ENCODE peak calls at places on chromosomes 11 and 22, in seven cellular contexts. One of them, this sample, is unnamed.

GRCh38 chr11:17015639-17016125 is 1.5 kb upstream of the PLEKHA7 start:
- DNase-seq in HCT116: no peak
- DNase-seq in brain microvascular endothelial cell: no peak
- DNase-seq in Peyer's patch: no peak
- DNase-seq in endothelial cell of umbilical vein: no peak
- DNase-seq in PC-9: no peak
- DNase-seq in upper lobe of right lung: no peak
- DNase-seq in this sample: no peak

GRCh38 chr11:32429477-32429876 is 5.9 kb downstream of the WT1 start:
- DNase-seq in Peyer's patch: no peak
- DNase-seq in upper lobe of right lung: no peak
- DNase-seq in HCT116: no peak
- DNase-seq in PC-9: no peak
- DNase-seq in endothelial cell of umbilical vein: no peak
- DNase-seq in brain microvascular endothelial cell: no peak
- DNase-seq in this sample: no peak

GRCh38 chr11:115317428-115318185 is 186.6 kb downstream of the CADM1 start:
- DNase-seq in Peyer's patch: no peak
- DNase-seq in PC-9: no peak
- DNase-seq in brain microvascular endothelial cell: no peak
- DNase-seq in upper lobe of right lung: no peak
- DNase-seq in HCT116: no peak
- DNase-seq in endothelial cell of umbilical vein: no peak
- DNase-seq in this sample: no peak

GRCh38 chr11:119491753-119492455 is 68.9 kb upstream of the THY1 start:
- DNase-seq in brain microvascular endothelial cell: peak; percentile 26
- DNase-seq in Peyer's patch: no peak
- DNase-seq in upper lobe of right lung: no peak
- DNase-seq in PC-9: no peak
- DNase-seq in HCT116: no peak
- DNase-seq in endothelial cell of umbilical vein: no peak
- DNase-seq in this sample: no peak

GRCh38 chr11:132007184-132007583 is 636.8 kb downstream of the NTM start:
- DNase-seq in endothelial cell of umbilical vein: no peak
- DNase-seq in upper lobe of right lung: no peak
- DNase-seq in HCT116: no peak
- DNase-seq in Peyer's patch: no peak
- DNase-seq in PC-9: no peak
- DNase-seq in brain microvascular endothelial cell: no peak
- DNase-seq in this sample: no peak

GRCh38 chr11:82546556-82547162 is 187.0 kb downstream of the FAM181B start:
- DNase-seq in Peyer's patch: no peak
- DNase-seq in endothelial cell of umbilical vein: no peak
- DNase-seq in upper lobe of right lung: no peak
- DNase-seq in HCT116: no peak
- DNase-seq in brain microvascular endothelial cell: no peak
- DNase-seq in PC-9: no peak
- DNase-seq in this sample: no peak

GRCh38 chr22:21703684-21704316 is 31.8 kb downstream of the YPEL1 start:
- DNase-seq in PC-9: no peak
- DNase-seq in Peyer's patch: no peak
- DNase-seq in brain microvascular endothelial cell: no peak
- DNase-seq in upper lobe of right lung: no peak
- DNase-seq in endothelial cell of umbilical vein: no peak
- DNase-seq in HCT116: no peak
- DNase-seq in this sample: no peak

GRCh38 chr22:42895541-42895981 is 38.5 kb upstream of the ARFGAP3 start:
- DNase-seq in Peyer's patch: no peak
- DNase-seq in upper lobe of right lung: peak; percentile 79
- DNase-seq in brain microvascular endothelial cell: no peak
- DNase-seq in endothelial cell of umbilical vein: no peak
- DNase-seq in PC-9: no peak
- DNase-seq in HCT116: no peak
- DNase-seq in this sample: no peak

GRCh38 chr11:34457607-34458006 is 18.9 kb downstream of the CAT start:
- DNase-seq in HCT116: no peak
- DNase-seq in Peyer's patch: no peak
- DNase-seq in endothelial cell of umbilical vein: no peak
- DNase-seq in brain microvascular endothelial cell: no peak
- DNase-seq in upper lobe of right lung: no peak
- DNase-seq in PC-9: no peak
- DNase-seq in this sample: no peak

GRCh38 chr11:34459507-34460162 is 20.9 kb downstream of the CAT start:
- DNase-seq in upper lobe of right lung: no peak
- DNase-seq in brain microvascular endothelial cell: no peak
- DNase-seq in HCT116: no peak
- DNase-seq in endothelial cell of umbilical vein: no peak
- DNase-seq in Peyer's patch: no peak
- DNase-seq in PC-9: no peak
- DNase-seq in this sample: no peak

GRCh38 chr11:34451053-34451452 is 12.3 kb downstream of the CAT start:
- DNase-seq in HCT116: no peak
- DNase-seq in Peyer's patch: no peak
- DNase-seq in brain microvascular endothelial cell: no peak
- DNase-seq in upper lobe of right lung: no peak
- DNase-seq in endothelial cell of umbilical vein: no peak
- DNase-seq in PC-9: no peak
- DNase-seq in this sample: no peak

GRCh38 chr11:34458566-34458965 is 19.8 kb downstream of the CAT start:
- DNase-seq in PC-9: no peak
- DNase-seq in brain microvascular endothelial cell: no peak
- DNase-seq in HCT116: no peak
- DNase-seq in upper lobe of right lung: no peak
- DNase-seq in Peyer's patch: no peak
- DNase-seq in endothelial cell of umbilical vein: no peak
- DNase-seq in this sample: no peak

DNA sequence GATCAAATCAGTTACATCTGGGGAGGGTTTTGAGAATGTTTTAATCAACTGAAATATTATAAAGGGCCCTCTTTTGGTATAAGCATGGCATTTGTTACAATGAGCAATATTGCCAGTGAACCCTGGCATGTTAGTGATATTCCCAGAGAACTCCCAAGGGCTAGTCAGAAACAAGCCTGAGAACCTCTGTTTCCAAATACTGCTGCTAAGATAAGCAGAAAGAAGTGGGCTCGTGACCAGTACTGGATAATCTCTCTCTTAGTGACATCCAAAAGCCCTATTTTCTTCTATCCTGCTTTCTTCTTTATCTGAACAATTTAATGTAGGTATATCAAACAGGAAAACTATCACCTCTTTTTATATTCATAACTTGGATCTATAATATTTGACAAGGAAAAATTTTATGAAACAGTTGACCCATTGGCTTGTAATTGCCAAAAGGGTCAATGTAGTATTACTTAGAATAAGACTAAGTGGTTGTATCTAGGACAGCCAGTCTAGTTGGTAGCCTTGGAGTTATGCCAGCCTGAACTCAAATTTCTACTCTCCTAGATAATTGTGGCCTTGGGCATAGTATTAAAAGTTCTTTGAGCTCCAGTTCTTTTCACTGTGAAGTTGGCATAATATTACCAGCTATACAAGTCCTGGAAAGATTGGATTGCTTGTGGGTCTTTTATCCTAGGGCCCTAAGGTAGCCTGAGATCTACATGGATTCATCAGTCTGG is 15.7 kb downstream of the CAT start:
- DNase-seq in Peyer's patch: no peak
- DNase-seq in brain microvascular endothelial cell: no peak
- DNase-seq in endothelial cell of umbilical vein: no peak
- DNase-seq in PC-9: no peak
- DNase-seq in upper lobe of right lung: no peak
- DNase-seq in HCT116: no peak
- DNase-seq in this sample: no peak
- H3K36me3 ChIP-seq in Peyer's patch: no peaks in the 10 kb centered on the region
- H3K36me3 ChIP-seq in brain microvascular endothelial cell: peaks cover 31% of the 10 kb centered on the region
- H3K36me3 ChIP-seq in endothelial cell of umbilical vein: peaks cover 10% of the 10 kb centered on the region
- H3K36me3 ChIP-seq in PC-9: peaks cover 68% of the 10 kb centered on the region
- H3K36me3 ChIP-seq in upper lobe of right lung: peaks cover 100% of the 10 kb centered on the region
- H3K36me3 ChIP-seq in HCT116: peaks cover 58% of the 10 kb centered on the region
- H3K36me3 ChIP-seq in this sample: peaks cover 19% of the 10 kb centered on the region

DNA sequence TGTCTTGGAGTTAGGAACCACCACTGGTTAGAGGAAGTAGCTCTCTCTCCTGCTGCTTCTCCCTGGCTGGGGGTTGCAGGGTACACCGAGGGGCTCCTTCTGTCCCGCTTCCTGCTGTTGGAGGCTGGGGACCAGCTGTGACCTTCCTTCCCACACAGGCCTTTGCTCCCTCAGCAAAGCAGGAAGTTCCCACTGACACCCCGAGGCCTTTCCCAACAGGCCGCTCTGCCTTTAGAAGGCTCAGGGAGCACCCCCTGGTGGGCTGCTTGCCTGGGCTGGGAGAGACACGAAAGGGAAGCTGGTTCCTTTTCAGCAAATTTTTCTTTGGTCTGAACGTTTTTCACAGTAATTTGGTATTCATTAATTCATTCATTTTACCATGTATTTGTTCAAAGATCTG is 527.9 kb upstream of the B3GAT1 start:
- DNase-seq in Peyer's patch: no peak
- DNase-seq in HCT116: no peak
- DNase-seq in upper lobe of right lung: no peak
- DNase-seq in endothelial cell of umbilical vein: no peak
- DNase-seq in brain microvascular endothelial cell: no peak
- DNase-seq in PC-9: no peak
- DNase-seq in this sample: no peak
- TF ChIP-seq CTCF in Peyer's patch: no peak
- TF ChIP-seq CTCF in HCT116: peak; percentile 37
- TF ChIP-seq CTCF in upper lobe of right lung: peak; percentile 28
- TF ChIP-seq CTCF in endothelial cell of umbilical vein: no peak
- TF ChIP-seq CTCF in brain microvascular endothelial cell: peak; percentile 72
- TF ChIP-seq CTCF in PC-9: no peak
- TF ChIP-seq CTCF in this sample: no peak

GRCh38 chr11:12402691-12403120 is 25.3 kb downstream of the PARVA start:
- DNase-seq in upper lobe of right lung: no peak
- DNase-seq in Peyer's patch: no peak
- DNase-seq in HCT116: no peak
- DNase-seq in endothelial cell of umbilical vein: no peak
- DNase-seq in PC-9: no peak
- DNase-seq in brain microvascular endothelial cell: no peak
- DNase-seq in this sample: no peak

GRCh38 chr11:12397953-12398352 is 20.6 kb downstream of the PARVA start:
- DNase-seq in PC-9: no peak
- DNase-seq in Peyer's patch: peak; percentile 53
- DNase-seq in upper lobe of right lung: no peak
- DNase-seq in HCT116: no peak
- DNase-seq in endothelial cell of umbilical vein: peak; percentile 15
- DNase-seq in brain microvascular endothelial cell: peak; percentile 83
- DNase-seq in this sample: peak; percentile 95

GRCh38 chr11:12403122-12403994 is 26.0 kb downstream of the PARVA start:
- DNase-seq in HCT116: no peak
- DNase-seq in Peyer's patch: no peak
- DNase-seq in endothelial cell of umbilical vein: no peak
- DNase-seq in brain microvascular endothelial cell: no peak
- DNase-seq in upper lobe of right lung: no peak
- DNase-seq in PC-9: no peak
- DNase-seq in this sample: no peak

GRCh38 chr11:12402027-12402426 is 24.7 kb downstream of the PARVA start:
- DNase-seq in brain microvascular endothelial cell: no peak
- DNase-seq in upper lobe of right lung: no peak
- DNase-seq in HCT116: no peak
- DNase-seq in PC-9: no peak
- DNase-seq in Peyer's patch: no peak
- DNase-seq in endothelial cell of umbilical vein: no peak
- DNase-seq in this sample: no peak

DNA sequence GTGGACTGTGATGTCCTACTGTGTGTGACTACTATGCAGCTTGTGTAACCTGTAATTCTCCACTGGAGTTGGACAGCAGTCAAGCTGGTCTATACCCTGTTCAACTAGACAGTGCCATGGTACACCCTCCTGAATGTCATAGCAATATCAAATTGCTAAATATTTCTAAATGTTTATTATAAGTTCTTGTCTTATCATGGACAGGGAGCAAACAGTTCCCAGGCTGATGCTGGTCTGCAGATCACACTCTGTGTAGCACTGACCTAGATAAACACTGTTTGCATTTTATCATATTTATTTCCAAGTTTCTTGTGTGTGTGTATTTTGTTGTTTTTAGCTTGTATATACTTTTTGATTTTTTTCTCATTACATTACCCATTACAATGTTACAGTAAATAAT is 22.0 kb downstream of the PARVA start:
- DNase-seq in HCT116: no peak
- DNase-seq in upper lobe of right lung: no peak
- DNase-seq in PC-9: no peak
- DNase-seq in Peyer's patch: no peak
- DNase-seq in brain microvascular endothelial cell: no peak
- DNase-seq in endothelial cell of umbilical vein: no peak
- DNase-seq in this sample: no peak
- H3K36me3 ChIP-seq in HCT116: no peaks in the 10 kb centered on the region
- H3K36me3 ChIP-seq in upper lobe of right lung: no peaks in the 10 kb centered on the region
- H3K36me3 ChIP-seq in PC-9: no peaks in the 10 kb centered on the region
- H3K36me3 ChIP-seq in Peyer's patch: no peaks in the 10 kb centered on the region
- H3K36me3 ChIP-seq in brain microvascular endothelial cell: no peaks in the 10 kb centered on the region
- H3K36me3 ChIP-seq in endothelial cell of umbilical vein: no peaks in the 10 kb centered on the region
- H3K36me3 ChIP-seq in this sample: no peaks in the 10 kb centered on the region

GRCh38 chr11:108218912-108219783 is 3.3 kb downstream of the NPAT start:
- DNase-seq in Peyer's patch: no peak
- DNase-seq in HCT116: no peak
- DNase-seq in endothelial cell of umbilical vein: no peak
- DNase-seq in upper lobe of right lung: no peak
- DNase-seq in PC-9: no peak
- DNase-seq in brain microvascular endothelial cell: no peak
- DNase-seq in this sample: no peak

GRCh38 chr11:108222686-108223448 is at the start of gene ATM:
- DNase-seq in endothelial cell of umbilical vein: peak; percentile 100
- DNase-seq in Peyer's patch: peak; percentile 100
- DNase-seq in PC-9: peak; percentile 98
- DNase-seq in brain microvascular endothelial cell: peak; percentile 99
- DNase-seq in upper lobe of right lung: peak; percentile 100
- DNase-seq in HCT116: peak; percentile 98
- DNase-seq in this sample: peak; percentile 98

GRCh38 chr11:108221401-108221800 is 1.0 kb downstream of the NPAT start:
- DNase-seq in PC-9: no peak
- DNase-seq in HCT116: no peak
- DNase-seq in upper lobe of right lung: no peak
- DNase-seq in brain microvascular endothelial cell: peak; percentile 7
- DNase-seq in endothelial cell of umbilical vein: peak; percentile 79
- DNase-seq in Peyer's patch: no peak
- DNase-seq in this sample: no peak

GRCh38 chr11:108221981-108222685 is at the start of gene NPAT:
- DNase-seq in brain microvascular endothelial cell: no peak
- DNase-seq in endothelial cell of umbilical vein: no peak
- DNase-seq in HCT116: no peak
- DNase-seq in Peyer's patch: no peak
- DNase-seq in PC-9: peak; percentile 1
- DNase-seq in upper lobe of right lung: no peak
- DNase-seq in this sample: no peak

DNA sequence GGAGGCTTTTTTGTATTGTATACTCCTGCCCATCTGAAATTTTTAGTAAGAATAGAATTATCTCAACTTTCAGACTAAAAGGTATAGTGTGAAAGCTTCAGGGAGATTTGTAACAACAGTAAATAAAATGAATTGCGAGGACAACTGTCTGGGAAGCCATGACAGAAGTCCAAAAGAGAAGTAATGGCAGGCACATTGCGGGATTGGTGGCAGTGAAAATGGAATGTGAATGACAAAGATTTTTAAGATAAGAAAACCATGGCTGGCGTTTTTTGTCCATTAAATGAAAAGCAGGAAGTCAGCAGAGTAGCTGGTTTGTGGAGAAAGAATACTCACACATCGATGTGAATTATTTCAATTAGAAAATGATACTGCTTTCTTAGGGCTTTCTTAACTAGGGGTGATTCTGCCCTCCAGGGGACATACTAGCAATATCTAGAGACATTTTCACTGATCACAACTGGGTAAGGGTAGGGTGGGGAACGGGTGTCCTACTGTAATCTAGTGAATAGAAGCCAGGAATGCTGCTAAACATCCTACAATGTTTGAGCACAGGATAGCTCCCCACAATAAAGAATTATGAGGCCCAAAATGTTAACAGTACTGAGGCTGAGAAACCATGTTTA is 1.6 kb downstream of the NPAT start:
- DNase-seq in brain microvascular endothelial cell: no peak
- DNase-seq in endothelial cell of umbilical vein: no peak
- DNase-seq in upper lobe of right lung: no peak
- DNase-seq in PC-9: no peak
- DNase-seq in HCT116: no peak
- DNase-seq in Peyer's patch: no peak
- DNase-seq in this sample: no peak
- TF ChIP-seq CTCF in brain microvascular endothelial cell: no peak
- TF ChIP-seq CTCF in endothelial cell of umbilical vein: no peak
- TF ChIP-seq CTCF in upper lobe of right lung: no peak
- TF ChIP-seq CTCF in PC-9: no peak
- TF ChIP-seq CTCF in HCT116: no peak
- TF ChIP-seq CTCF in Peyer's patch: no peak
- TF ChIP-seq CTCF in this sample: no peak